ENCODE peak calls at places on chromosomes 7 and 10, in five cellular contexts. One of them, this sample, is unnamed.

GRCh38 chr7:56287429-56288138 is 171.4 kb upstream of the NUPR2 start:
- DNase-seq in GM12878: no peak
- DNase-seq in HepG2: no peak
- DNase-seq in IMR-90: no peak
- DNase-seq in K562: no peak
- DNase-seq in this sample: no peak

GRCh38 chr7:82599910-82600309 is 156.3 kb upstream of the CACNA2D1 start:
- DNase-seq in GM12878: no peak
- DNase-seq in IMR-90: no peak
- DNase-seq in HepG2: no peak
- DNase-seq in K562: no peak
- DNase-seq in this sample: no peak

GRCh38 chr10:88234332-88234731 is 348.8 kb downstream of the RNLS start:
- DNase-seq in GM12878: no peak
- DNase-seq in K562: no peak
- DNase-seq in HepG2: no peak
- DNase-seq in IMR-90: no peak
- DNase-seq in this sample: no peak

GRCh38 chr10:28087675-28088351 is 88.9 kb upstream of the ODAD2 start:
- DNase-seq in HepG2: no peak
- DNase-seq in GM12878: no peak
- DNase-seq in IMR-90: peak
- DNase-seq in K562: no peak
- DNase-seq in this sample: peak

GRCh38 chr7:158164101-158165095 is 423.2 kb downstream of the PTPRN2 start:
- DNase-seq in K562: no peak
- DNase-seq in HepG2: no peak
- DNase-seq in IMR-90: no peak
- DNase-seq in GM12878: no peak
- DNase-seq in this sample: no peak

GRCh38 chr10:34504534-34504933 is 310.6 kb downstream of the PARD3 start:
- DNase-seq in GM12878: no peak
- DNase-seq in IMR-90: peak
- DNase-seq in HepG2: peak
- DNase-seq in K562: no peak
- DNase-seq in this sample: peak

GRCh38 chr7:27205325-27206280 is 5.7 kb upstream of the HOXA13 start:
- DNase-seq in GM12878: no peak
- DNase-seq in HepG2: no peak
- DNase-seq in IMR-90: no peak
- DNase-seq in K562: no peak
- DNase-seq in this sample: no peak

GRCh38 chr7:8590791-8591190 is 157.4 kb downstream of the NXPH1 start:
- DNase-seq in HepG2: no peak
- DNase-seq in GM12878: no peak
- DNase-seq in K562: no peak
- DNase-seq in IMR-90: no peak
- DNase-seq in this sample: no peak

GRCh38 chr7:40099837-40100236 is 34.6 kb downstream of the MPLKIP start:
- DNase-seq in IMR-90: no peak
- DNase-seq in GM12878: no peak
- DNase-seq in K562: no peak
- DNase-seq in HepG2: peak
- DNase-seq in this sample: no peak

GRCh38 chr7:90988523-90988922 is 275.7 kb upstream of the FZD1 start:
- DNase-seq in IMR-90: no peak
- DNase-seq in GM12878: no peak
- DNase-seq in HepG2: no peak
- DNase-seq in K562: no peak
- DNase-seq in this sample: no peak

GRCh38 chr7:85474234-85474633 is 287.4 kb upstream of the SEMA3D start:
- DNase-seq in HepG2: no peak
- DNase-seq in K562: no peak
- DNase-seq in GM12878: peak
- DNase-seq in IMR-90: peak
- DNase-seq in this sample: no peak

GRCh38 chr7:115340828-115341227 is 418.9 kb downstream of the MDFIC start:
- DNase-seq in IMR-90: peak
- DNase-seq in GM12878: no peak
- DNase-seq in K562: no peak
- DNase-seq in HepG2: no peak
- DNase-seq in this sample: peak

GRCh38 chr7:149067869-149068268 is 22.6 kb downstream of the ZNF786 start:
- DNase-seq in GM12878: no peak
- DNase-seq in K562: no peak
- DNase-seq in IMR-90: no peak
- DNase-seq in HepG2: no peak
- DNase-seq in this sample: no peak

GRCh38 chr10:78225611-78226010 is 191.9 kb downstream of the RPS24 start:
- DNase-seq in GM12878: no peak
- DNase-seq in HepG2: no peak
- DNase-seq in IMR-90: no peak
- DNase-seq in K562: no peak
- DNase-seq in this sample: no peak

GRCh38 chr10:113244750-113245149 is 294.7 kb downstream of the TCF7L2 start:
- DNase-seq in IMR-90: no peak
- DNase-seq in GM12878: no peak
- DNase-seq in K562: no peak
- DNase-seq in HepG2: no peak
- DNase-seq in this sample: no peak

GRCh38 chr7:23617482-23617881 is 20.3 kb downstream of the CCDC126 start:
- DNase-seq in GM12878: no peak
- DNase-seq in HepG2: no peak
- DNase-seq in K562: no peak
- DNase-seq in IMR-90: no peak
- DNase-seq in this sample: no peak

GRCh38 chr10:71089162-71089561 is 123.2 kb upstream of the UNC5B start:
- DNase-seq in GM12878: no peak
- DNase-seq in IMR-90: no peak
- DNase-seq in HepG2: no peak
- DNase-seq in K562: peak
- DNase-seq in this sample: no peak

GRCh38 chr7:26293569-26294308 is 2.1 kb downstream of the SNX10 start:
- DNase-seq in K562: no peak
- DNase-seq in IMR-90: no peak
- DNase-seq in HepG2: no peak
- DNase-seq in GM12878: peak
- DNase-seq in this sample: no peak

GRCh38 chr10:7408003-7408493 is 2.8 kb downstream of the SFMBT2 start:
- DNase-seq in K562: no peak
- DNase-seq in IMR-90: no peak
- DNase-seq in HepG2: no peak
- DNase-seq in GM12878: no peak
- DNase-seq in this sample: peak

GRCh38 chr10:1737222-1738061 is at the start of gene ADARB2:
- DNase-seq in GM12878: peak
- DNase-seq in IMR-90: no peak
- DNase-seq in HepG2: no peak
- DNase-seq in K562: no peak
- DNase-seq in this sample: no peak

GRCh38 chr7:26658698-26659084 is 205.7 kb downstream of the SKAP2 start:
- DNase-seq in K562: no peak
- DNase-seq in GM12878: no peak
- DNase-seq in IMR-90: no peak
- DNase-seq in HepG2: no peak
- DNase-seq in this sample: no peak

GRCh38 chr7:55887786-55888185 is 530 bp downstream of the ZNF713 start:
- DNase-seq in GM12878: no peak
- DNase-seq in K562: peak
- DNase-seq in IMR-90: no peak
- DNase-seq in HepG2: no peak
- DNase-seq in this sample: no peak

GRCh38 chr10:73819513-73820093 is 8.2 kb upstream of the NDST2 start:
- DNase-seq in GM12878: no peak
- DNase-seq in K562: no peak
- DNase-seq in IMR-90: peak
- DNase-seq in HepG2: no peak
- DNase-seq in this sample: no peak

GRCh38 chr10:117370205-117370604 is 5.0 kb downstream of the PDZD8 start:
- DNase-seq in GM12878: no peak
- DNase-seq in K562: no peak
- DNase-seq in IMR-90: peak
- DNase-seq in HepG2: no peak
- DNase-seq in this sample: peak

GRCh38 chr10:28449382-28449781 is 83.5 kb upstream of the WAC start:
- DNase-seq in HepG2: no peak
- DNase-seq in K562: no peak
- DNase-seq in IMR-90: no peak
- DNase-seq in GM12878: no peak
- DNase-seq in this sample: no peak

GRCh38 chr7:137276194-137276593 is 67.3 kb downstream of the PTN start:
- DNase-seq in IMR-90: no peak
- DNase-seq in K562: no peak
- DNase-seq in GM12878: no peak
- DNase-seq in HepG2: no peak
- DNase-seq in this sample: no peak

GRCh38 chr7:158779061-158779992 is 50.0 kb downstream of the ESYT2 start:
- DNase-seq in GM12878: no peak
- DNase-seq in IMR-90: peak
- DNase-seq in HepG2: no peak
- DNase-seq in K562: no peak
- DNase-seq in this sample: no peak

GRCh38 chr10:16381083-16381482 is 55.7 kb upstream of the PTER start:
- DNase-seq in HepG2: peak
- DNase-seq in GM12878: peak
- DNase-seq in K562: no peak
- DNase-seq in IMR-90: no peak
- DNase-seq in this sample: peak

GRCh38 chr10:99393036-99393435 is 37.4 kb downstream of the GOT1 start:
- DNase-seq in K562: no peak
- DNase-seq in HepG2: no peak
- DNase-seq in GM12878: no peak
- DNase-seq in IMR-90: peak
- DNase-seq in this sample: no peak

GRCh38 chr7:157302314-157302711 is 34.5 kb upstream of the DNAJB6 start:
- DNase-seq in HepG2: no peak
- DNase-seq in K562: peak
- DNase-seq in IMR-90: peak
- DNase-seq in GM12878: peak
- DNase-seq in this sample: no peak

GRCh38 chr7:92765725-92766124 is 70.6 kb downstream of the CDK6 start:
- DNase-seq in K562: no peak
- DNase-seq in IMR-90: peak
- DNase-seq in GM12878: no peak
- DNase-seq in HepG2: no peak
- DNase-seq in this sample: peak

DNA sequence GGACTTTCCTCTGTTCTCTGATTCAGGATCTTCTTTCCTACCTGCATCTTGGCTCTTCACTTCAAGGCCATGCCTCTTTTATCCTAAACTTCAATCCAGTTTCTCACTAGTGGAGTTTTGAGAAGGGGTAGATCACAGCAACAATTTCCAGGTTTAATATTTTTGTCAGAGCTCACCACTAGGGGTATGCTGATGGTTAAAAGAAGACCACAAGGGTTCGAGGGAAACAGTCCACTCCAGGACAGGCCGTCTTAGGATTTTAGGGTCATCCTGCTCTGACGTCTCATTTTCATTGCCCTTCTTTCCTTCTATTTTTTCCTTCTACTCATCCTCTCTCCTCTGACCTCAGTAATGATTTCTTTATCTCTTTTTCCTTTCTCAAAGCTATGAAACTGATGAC is 11.3 kb downstream of the STAG3 start:
- DNase-seq in K562: peak
- DNase-seq in IMR-90: no peak
- DNase-seq in HepG2: no peak
- DNase-seq in GM12878: no peak
- DNase-seq in this sample: no peak
- TF ChIP-seq CTCF in K562: peak
- TF ChIP-seq CTCF in IMR-90: peak
- TF ChIP-seq CTCF in HepG2: no peak
- TF ChIP-seq CTCF in GM12878: peak
- TF ChIP-seq CTCF in this sample: no peak

DNA sequence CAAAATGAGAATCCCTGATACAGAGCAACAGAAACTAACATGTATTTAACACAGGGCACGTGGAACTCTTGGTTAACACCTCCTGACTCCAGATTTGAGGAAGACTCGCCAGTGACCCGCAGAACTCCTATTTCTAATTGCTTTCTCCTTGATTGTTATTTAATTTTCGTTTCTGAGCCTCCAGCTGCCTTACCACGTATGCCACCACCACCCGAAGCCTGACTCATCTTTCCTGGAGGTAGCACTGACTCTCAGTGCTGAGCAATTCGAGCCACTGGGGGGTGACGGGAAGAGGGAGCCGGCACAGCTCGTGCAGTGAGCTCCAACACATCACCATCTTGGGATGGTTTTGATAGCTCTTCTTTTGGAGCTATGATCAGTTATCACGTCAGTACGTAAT is 273.9 kb upstream of the MGMT start:
- DNase-seq in K562: no peak
- DNase-seq in IMR-90: no peak
- DNase-seq in GM12878: no peak
- DNase-seq in HepG2: no peak
- DNase-seq in this sample: no peak
- TF ChIP-seq BHLHE40 in K562: no peak
- TF ChIP-seq BHLHE40 in IMR-90: no peak
- TF ChIP-seq BHLHE40 in GM12878: no peak
- TF ChIP-seq BHLHE40 in HepG2: no peak
- TF ChIP-seq BHLHE40 in this sample: no peak

GRCh38 chr7:2760098-2760889 is 72.3 kb downstream of the AMZ1 start:
- DNase-seq in GM12878: no peak
- DNase-seq in K562: peak
- DNase-seq in HepG2: peak
- DNase-seq in IMR-90: peak
- DNase-seq in this sample: peak
- H3K27ac ChIP-seq in GM12878: no peak
- H3K27ac ChIP-seq in K562: peak
- H3K27ac ChIP-seq in HepG2: no peak
- H3K27ac ChIP-seq in IMR-90: peak
- H3K27ac ChIP-seq in this sample: peak

GRCh38 chr7:138726288-138726687 is 25.1 kb upstream of the SVOPL start:
- DNase-seq in K562: peak
- DNase-seq in HepG2: no peak
- DNase-seq in GM12878: no peak
- DNase-seq in IMR-90: no peak
- DNase-seq in this sample: peak
- TF ChIP-seq CTCF in K562: peak
- TF ChIP-seq CTCF in HepG2: peak
- TF ChIP-seq CTCF in GM12878: peak
- TF ChIP-seq CTCF in IMR-90: no peak
- TF ChIP-seq CTCF in this sample: no peak

DNA sequence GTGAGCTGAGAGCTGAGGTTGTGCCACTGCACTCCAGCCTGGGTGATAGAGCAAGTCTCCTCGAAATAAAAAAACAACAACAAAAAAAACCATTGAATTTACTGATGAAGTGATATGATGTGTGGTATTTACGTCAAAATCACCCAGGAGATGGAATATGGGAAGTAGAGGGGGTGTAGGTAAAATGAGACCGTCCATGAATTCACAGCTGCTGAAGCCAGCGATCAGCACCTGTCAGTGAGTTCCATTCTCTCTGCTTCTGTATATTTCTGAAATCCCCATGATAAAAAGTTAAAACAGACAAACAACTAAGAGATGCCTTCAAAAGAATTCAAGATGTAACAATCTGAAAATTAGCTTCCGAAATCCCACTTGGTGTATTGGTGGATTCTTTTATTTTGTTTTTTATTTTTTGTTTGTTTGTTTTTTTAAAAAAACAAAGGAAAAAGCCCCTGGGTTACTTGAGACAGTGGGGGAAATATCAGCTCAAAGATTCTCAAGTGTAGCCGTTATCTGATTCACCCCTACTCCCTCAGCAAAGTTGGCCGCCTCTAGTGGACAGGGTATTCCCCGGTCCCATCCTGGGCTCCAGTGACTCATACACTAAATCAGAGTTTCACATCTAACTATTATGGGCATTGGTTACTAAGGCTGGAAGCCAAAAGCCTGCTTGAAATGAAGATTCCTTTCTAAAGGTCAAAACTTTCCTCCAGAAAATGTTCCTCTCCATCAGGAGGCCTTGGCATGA is 76.4 kb downstream of the MAP3K8 start:
- DNase-seq in K562: peak
- DNase-seq in HepG2: no peak
- DNase-seq in GM12878: no peak
- DNase-seq in IMR-90: peak
- DNase-seq in this sample: peak
- TF ChIP-seq BHLHE40 in K562: no peak
- TF ChIP-seq BHLHE40 in HepG2: no peak
- TF ChIP-seq BHLHE40 in GM12878: peak
- TF ChIP-seq BHLHE40 in IMR-90: no peak
- TF ChIP-seq BHLHE40 in this sample: no peak